ENCODE peak calls at places on chromosomes 16 and 17, in six cellular contexts. F is astrocyte of the spinal cord, V is GM10248, X is lung, E is left lung, S is cardiac fibroblast. C is an unnamed sample.

GRCh38 chr17:17004251-17004996 is 32.5 kb upstream of the TNFRSF13B start:
- DNase-seq in X (no peak), E (peak; percentile 42), V (no peak), S (no peak), F (no peak), C (no peak)

GRCh38 chr16:15482068-15482747 is 47.8 kb downstream of the BMERB1 start:
- DNase-seq in E (no peak), X (peak; percentile 30), S (peak; percentile 97), V (no peak), F (peak; percentile 97), C (no peak)

GRCh38 chr16:51416921-51417320 is 265.9 kb upstream of the SALL1 start:
- DNase-seq in V (no peak), S (no peak), E (no peak), F (peak; percentile 62), X (no peak), C (no peak)

GRCh38 chr16:57479422-57480126 is 6.7 kb downstream of the DOK4 start:
- DNase-seq in V (no peak), S (peak; percentile 65), X (no peak), E (no peak), F (peak; percentile 54), C (no peak)

GRCh38 chr17:73131993-73132595 is 32.7 kb upstream of the SSTR2 start:
- DNase-seq in F (no peak), E (no peak), X (no peak), V (peak; percentile 32), S (no peak), C (no peak)

GRCh38 chr17:81135503-81136283 is 29.6 kb upstream of the PVALEF start:
- DNase-seq in F (no peak), E (no peak), X (no peak), V (no peak), S (no peak), C (no peak)

GRCh38 chr16:85238233-85238647 is 126.0 kb upstream of the CIBAR2 start:
- DNase-seq in F (peak; percentile 92), S (peak; percentile 17), E (no peak), X (peak; percentile 51), V (no peak), C (no peak)

GRCh38 chr16:54070944-54071343 is 215.6 kb downstream of the IRX3 start:
- DNase-seq in E (no peak), V (peak; percentile 32), S (no peak), X (no peak), F (no peak), C (no peak)

GRCh38 chr17:13634001-13634400 is 32.3 kb upstream of the HS3ST3A1 start:
- DNase-seq in V (no peak), E (no peak), F (no peak), X (no peak), S (no peak), C (no peak)

GRCh38 chr17:34692932-34693331 is 113.5 kb downstream of the TMEM132E start:
- DNase-seq in X (no peak), S (no peak), F (no peak), V (no peak), E (no peak), C (no peak)

GRCh38 chr16:86364653-86365380 is 145.5 kb upstream of the FOXF1 start:
- DNase-seq in F (no peak), X (no peak), V (no peak), S (no peak), E (no peak), C (no peak)

GRCh38 chr16:10390330-10390729 is 4.5 kb downstream of the ATF7IP2 start:
- DNase-seq in X (no peak), V (no peak), E (no peak), S (no peak), F (no peak), C (no peak)

GRCh38 chr17:61409301-61410099 is 9.9 kb downstream of the TBX2 start:
- DNase-seq in S (peak; percentile 69), V (peak; percentile 69), X (no peak), F (no peak), E (peak; percentile 88), C (peak; percentile 42)

GRCh38 chr17:76646712-76647111 is 3.2 kb upstream of the ST6GALNAC1 start:
- DNase-seq in V (no peak), X (no peak), E (no peak), S (no peak), F (no peak), C (no peak)

GRCh38 chr16:63458842-63459241 is 1422.6 kb upstream of the CDH8 start:
- DNase-seq in E (no peak), X (no peak), S (no peak), V (no peak), F (no peak), C (no peak)

GRCh38 chr17:16926061-16926511 is 45.8 kb downstream of the TNFRSF13B start:
- DNase-seq in V (no peak), F (no peak), E (peak; percentile 69), X (no peak), S (no peak), C (peak; percentile 9)

GRCh38 chr17:82204831-82205719 is 7.6 kb downstream of the CCDC57 start:
- DNase-seq in S (peak; percentile 84), F (peak; percentile 77), V (no peak), E (no peak), X (no peak), C (no peak)

GRCh38 chr16:89706446-89707260 is 5.1 kb upstream of the SPATA2L start:
- DNase-seq in F (no peak), E (no peak), S (no peak), X (no peak), V (no peak), C (no peak)

GRCh38 chr17:61806081-61806828 is 57.1 kb downstream of the BRIP1 start:
- DNase-seq in F (no peak), V (no peak), S (no peak), E (no peak), X (no peak), C (no peak)

GRCh38 chr17:31524926-31525800 is 133.7 kb downstream of the RAB11FIP4 start:
- DNase-seq in V (peak; percentile 88), S (peak; percentile 95), E (peak; percentile 97), X (peak; percentile 89), F (peak; percentile 82), C (peak; percentile 90)

GRCh38 chr17:31523862-31524730 is 132.6 kb downstream of the RAB11FIP4 start:
- DNase-seq in E (no peak), X (no peak), S (no peak), V (no peak), F (no peak), C (no peak)

GRCh38 chr17:31527606-31528005 is 136.1 kb downstream of the RAB11FIP4 start:
- DNase-seq in S (peak; percentile 55), X (no peak), V (no peak), E (no peak), F (peak; percentile 19), C (no peak)

GRCh38 chr17:31528291-31528874 is 136.9 kb downstream of the RAB11FIP4 start:
- DNase-seq in X (no peak), V (no peak), F (no peak), S (no peak), E (no peak), C (no peak)

GRCh38 chr17:31525801-31526549 is 134.5 kb downstream of the RAB11FIP4 start:
- DNase-seq in F (no peak), X (no peak), E (no peak), V (no peak), S (no peak), C (no peak)
- TF ChIP-seq CTCF in F (peak; percentile 49), X (no peak), E (no peak), V (peak; percentile 14), S (peak; percentile 41), C (no peak)

GRCh38 chr17:78135858-78136500 is 5.4 kb downstream of the TMC8 start:
- DNase-seq in F (no peak), V (no peak), X (no peak), E (no peak), S (no peak), C (no peak)

GRCh38 chr17:78133179-78133951 is 2.8 kb downstream of the TMC8 start:
- DNase-seq in V (no peak), E (peak; percentile 75), S (no peak), X (no peak), F (no peak), C (no peak)

GRCh38 chr17:78132767-78133178 is 2.2 kb downstream of the TMC8 start:
- DNase-seq in V (no peak), S (no peak), E (no peak), F (no peak), X (no peak), C (no peak)

GRCh38 chr17:78134899-78135385 is 4.4 kb downstream of the TMC8 start:
- DNase-seq in F (no peak), S (no peak), E (no peak), V (no peak), X (no peak), C (no peak)

DNA sequence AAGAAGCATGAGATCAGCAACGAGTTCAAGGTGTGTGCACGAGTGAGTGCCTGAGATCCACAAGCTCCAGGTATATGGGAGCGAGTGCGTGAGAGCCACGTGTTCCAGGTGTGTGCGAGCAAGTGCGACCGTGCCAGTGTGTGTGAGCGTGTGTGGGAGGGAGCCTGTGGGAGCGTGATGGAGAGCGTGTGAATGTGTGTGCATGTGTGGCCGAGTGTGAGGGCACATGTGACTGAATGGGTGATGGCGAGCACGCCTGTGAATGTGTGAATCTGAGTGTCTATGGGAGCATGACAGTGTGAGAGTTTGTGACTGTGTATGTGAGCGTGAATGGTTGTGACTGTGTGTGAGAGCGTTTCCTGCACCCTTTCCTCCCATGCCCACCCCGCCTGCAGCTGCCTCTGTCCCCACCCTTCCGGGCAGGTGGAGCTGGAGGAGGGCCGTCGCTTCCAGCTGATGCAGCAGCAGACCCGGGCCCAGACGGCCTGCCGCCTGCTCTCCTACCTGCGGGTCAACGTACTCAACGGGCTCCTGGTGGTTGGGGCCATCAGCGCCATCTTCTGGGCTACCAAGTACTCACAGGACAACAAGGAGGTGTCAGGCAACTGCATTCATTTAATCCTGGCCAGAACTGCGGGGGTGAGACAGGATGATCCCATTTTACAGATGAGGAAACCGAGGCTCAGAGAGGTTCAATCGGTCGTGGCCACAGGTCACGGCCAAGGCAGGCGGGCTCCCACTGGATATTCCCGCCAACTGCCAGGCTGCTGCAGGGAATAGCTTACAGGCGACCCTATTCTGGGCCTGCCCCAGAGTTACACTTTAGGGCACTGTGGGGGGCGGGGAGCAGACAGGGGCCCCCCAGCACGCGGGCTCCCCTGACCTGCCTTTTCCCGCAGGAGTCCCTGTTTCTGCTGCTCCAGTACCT is 3.7 kb downstream of the TMC8 start:
- DNase-seq in X (peak; percentile 59), S (peak; percentile 32), E (peak; percentile 88), F (no peak), V (peak; percentile 72), C (peak; percentile 70)
- TF ChIP-seq CTCF in X (peak; percentile 52), S (peak; percentile 60), E (peak; percentile 37), F (peak; percentile 57), V (peak; percentile 72), C (peak; percentile 65)

DNA sequence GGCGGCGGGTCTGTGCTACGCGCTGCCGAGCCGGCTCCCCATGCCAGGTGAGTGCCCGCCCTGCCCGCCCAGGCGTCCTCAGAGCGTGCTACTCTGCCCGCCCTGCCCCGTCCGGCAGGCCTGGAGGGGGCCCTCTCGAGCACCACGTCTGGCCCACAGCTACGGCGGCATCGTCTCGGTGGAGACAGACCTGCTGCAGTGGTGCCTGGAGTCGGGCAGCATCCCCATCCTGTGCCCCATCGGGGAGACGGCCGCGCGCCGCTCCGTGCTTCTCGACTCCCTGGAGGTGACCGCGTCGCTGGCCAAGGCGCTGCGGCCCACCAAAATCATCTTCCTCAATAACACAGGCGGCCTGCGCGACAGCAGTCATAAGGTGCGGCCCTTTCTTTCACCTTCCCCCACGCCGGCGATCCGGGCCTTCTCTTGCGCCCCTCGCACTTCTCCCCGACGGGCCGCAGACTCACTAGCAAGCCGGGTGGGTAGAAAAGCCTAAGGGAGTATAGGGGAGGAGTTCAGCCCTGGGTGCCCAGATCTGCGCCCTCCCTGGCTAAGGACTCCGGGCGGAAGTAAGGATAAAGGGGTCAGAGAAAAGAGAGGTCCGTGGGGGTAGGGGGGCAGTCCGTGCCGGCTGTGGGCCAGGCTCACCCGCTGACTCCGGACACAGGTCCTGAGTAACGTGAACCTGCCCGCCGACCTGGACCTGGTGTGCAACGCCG is 1.6 kb downstream of the NAGS start:
- DNase-seq in X (no peak), S (no peak), F (peak; percentile 24), E (peak; percentile 88), V (peak; percentile 57), C (peak; percentile 32)
- TF ChIP-seq CTCF in X (no peak), S (peak; percentile 10), F (peak; percentile 31), E (no peak), V (no peak), C (no peak)

GRCh38 chr16:50313596-50314483 is 47.5 kb downstream of the ADCY7 start:
- DNase-seq in F (peak; percentile 33), V (peak; percentile 18), S (peak; percentile 75), E (peak; percentile 90), X (peak; percentile 60), C (peak; percentile 54)
- TF ChIP-seq CTCF in F (no peak), V (no peak), S (no peak), E (no peak), X (no peak), C (no peak)

C was measured in natural killer cell.